ENCODE peak calls at places on chromosomes 13 and 19, in ten cellular contexts. B, L, G, Z, U, X, N, F, W and C are unnamed samples.

GRCh38 chr13:104594801-104595200 is 1528.6 kb upstream of the SLC10A2 start:
- DNase-seq in B (no peak), L (no peak), G (no peak), Z (no peak), U (no peak), X (no peak), N (no peak), F (no peak), W (no peak), C (no peak)

GRCh38 chr13:51675385-51675784 is 91.1 kb downstream of the WDFY2 start:
- DNase-seq in B (no peak), L (no peak), G (no peak), Z (no peak), U (no peak), X (no peak), N (no peak), F (no peak), W (no peak), C (no peak)

GRCh38 chr19:34224996-34225658 is 29.2 kb upstream of the GARRE1 start:
- DNase-seq in B (peak), L (peak), G (no peak), Z (no peak), U (no peak), X (no peak), N (no peak), F (no peak), W (no peak), C (peak)

GRCh38 chr13:41668130-41668757 is 210.9 kb downstream of the RGCC start:
- DNase-seq in B (peak), L (peak), G (no peak), Z (no peak), U (peak), X (peak), N (peak), F (peak), W (peak), C (peak)

GRCh38 chr13:23984541-23984940 is 87.2 kb upstream of the C1QTNF9B start:
- DNase-seq in B (no peak), L (no peak), G (no peak), Z (no peak), U (no peak), X (no peak), N (no peak), F (no peak), W (no peak), C (no peak)

GRCh38 chr13:25380082-25380481 is 8.3 kb downstream of the ATP8A2 start:
- DNase-seq in B (no peak), L (no peak), G (no peak), Z (no peak), U (no peak), X (no peak), N (no peak), F (no peak), W (no peak), C (no peak)

GRCh38 chr13:41751277-41751676 is 209.6 kb downstream of the VWA8 start:
- DNase-seq in B (peak), L (peak), G (no peak), Z (no peak), U (no peak), X (no peak), N (no peak), F (no peak), W (no peak), C (peak)

GRCh38 chr19:53131085-53131484 is 1.6 kb downstream of the ZNF415 start:
- DNase-seq in B (peak), L (no peak), G (no peak), Z (no peak), U (no peak), X (no peak), N (no peak), F (no peak), W (no peak), C (no peak)

GRCh38 chr19:45404557-45405434 is at the start of gene PPP1R13L:
- DNase-seq in B (peak), L (peak), G (no peak), Z (peak), U (peak), X (peak), N (no peak), F (peak), W (peak), C (peak)

GRCh38 chr19:31553112-31553843 is 204.0 kb upstream of the TSHZ3 start:
- DNase-seq in B (no peak), L (no peak), G (no peak), Z (no peak), U (no peak), X (no peak), N (no peak), F (no peak), W (no peak), C (no peak)

GRCh38 chr13:110403721-110404120 is 96.6 kb downstream of the COL4A2 start:
- DNase-seq in B (peak), L (peak), G (no peak), Z (no peak), U (no peak), X (no peak), N (no peak), F (no peak), W (no peak), C (no peak)

GRCh38 chr19:43306097-43306496 is 36.8 kb upstream of the PSG9 start:
- DNase-seq in B (peak), L (no peak), G (no peak), Z (no peak), U (no peak), X (no peak), N (no peak), F (no peak), W (no peak), C (peak)